ENCODE peak calls at places on chromosomes 12 and 14, in four cellular contexts. S, B, L and N are unnamed samples.

GRCh38 chr12:93020225-93020997 is 91.3 kb upstream of the EEA1 start:
- DNase-seq in S (no peak), B (peak; percentile 87), L (no peak), N (no peak)

GRCh38 chr12:43285248-43285647 is 266.8 kb downstream of the ADAMTS20 start:
- DNase-seq in S (peak; percentile 99), B (no peak), L (no peak), N (peak; percentile 30)

GRCh38 chr12:118053071-118053985 is 7.7 kb downstream of the WSB2 start:
- DNase-seq in S (no peak), B (no peak), L (no peak), N (no peak)

GRCh38 chr12:6554990-6555691 is 701 bp downstream of the IFFO1 start:
- DNase-seq in S (peak; percentile 25), B (no peak), L (no peak), N (no peak)

GRCh38 chr12:43306066-43306465 is 245.9 kb downstream of the ADAMTS20 start:
- DNase-seq in S (peak; percentile 99), B (no peak), L (no peak), N (peak; percentile 87)

GRCh38 chr12:3556716-3557115 is 65.7 kb downstream of the PRMT8 start:
- DNase-seq in S (no peak), B (peak; percentile 32), L (no peak), N (no peak)

GRCh38 chr14:105470163-105470811 is 4.3 kb upstream of the CRIP2 start:
- DNase-seq in S (no peak), B (no peak), L (no peak), N (no peak)

GRCh38 chr12:45878630-45879255 is 111.6 kb downstream of the SCAF11 start:
- DNase-seq in S (peak; percentile 8), B (no peak), L (no peak), N (no peak)

GRCh38 chr14:50734950-50735697 is 67.0 kb upstream of the SAV1 start:
- DNase-seq in S (no peak), B (no peak), L (no peak), N (no peak)

GRCh38 chr14:58784946-58785345 is 147.2 kb downstream of the DACT1 start:
- DNase-seq in S (no peak), B (no peak), L (no peak), N (no peak)

GRCh38 chr12:85823436-85824179 is 12.6 kb downstream of the RASSF9 start:
- DNase-seq in S (peak; percentile 92), B (no peak), L (no peak), N (peak; percentile 32)

GRCh38 chr14:50060871-50061663 is 55.3 kb downstream of the VCPKMT start:
- DNase-seq in S (peak; percentile 93), B (peak; percentile 76), L (no peak), N (peak; percentile 90)

GRCh38 chr14:91934554-91935285 is 12.8 kb downstream of the FBLN5 start:
- DNase-seq in S (no peak), B (no peak), L (no peak), N (no peak)

GRCh38 chr12:14950982-14951746 is 10.2 kb downstream of the ARHGDIB start:
- DNase-seq in S (peak; percentile 27), B (peak; percentile 80), L (no peak), N (peak; percentile 81)

GRCh38 chr14:95480109-95480886 is 36.2 kb downstream of the SYNE3 start:
- DNase-seq in S (no peak), B (no peak), L (no peak), N (no peak)

GRCh38 chr12:66674495-66675122 is 4.3 kb downstream of the GRIP1 start:
- DNase-seq in S (no peak), B (no peak), L (no peak), N (no peak)

GRCh38 chr14:102862154-102862772 is 60.2 kb upstream of the AMN start:
- DNase-seq in S (no peak), B (no peak), L (no peak), N (no peak)

GRCh38 chr12:45543887-45544286 is 185.6 kb upstream of the ARID2 start:
- DNase-seq in S (peak; percentile 70), B (peak; percentile 84), L (no peak), N (peak; percentile 81)

GRCh38 chr14:79011091-79011919 is 841.1 kb downstream of the NRXN3 start:
- DNase-seq in S (peak; percentile 75), B (no peak), L (no peak), N (peak; percentile 63)

GRCh38 chr14:26104686-26105085 is 493.1 kb downstream of the NOVA1 start:
- DNase-seq in S (no peak), B (no peak), L (no peak), N (no peak)

DNA sequence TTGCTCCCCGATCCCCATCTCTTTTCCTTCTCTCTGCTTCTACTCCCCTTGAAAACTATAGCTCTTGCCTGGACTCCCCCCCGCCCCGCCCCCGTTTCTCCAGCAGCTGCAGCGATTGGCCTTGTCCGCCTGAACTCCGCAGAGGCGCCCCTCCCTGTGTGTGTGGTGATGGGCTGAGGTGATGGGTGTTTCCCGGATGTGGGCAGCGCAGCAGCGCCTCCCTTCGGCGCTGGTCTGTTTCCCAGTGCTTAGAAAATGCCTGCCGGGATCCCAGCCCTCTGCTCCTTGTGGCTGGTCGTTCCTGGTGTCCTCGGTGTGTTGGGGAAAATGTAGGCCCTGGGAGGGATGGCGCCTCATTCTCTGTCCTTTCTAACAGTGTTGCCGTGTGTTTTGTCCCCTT is 43.3 kb downstream of the GALNT8 start:
- DNase-seq in S (no peak), B (peak; percentile 99), L (no peak), N (no peak)
- TF ChIP-seq CTCF in S (peak; percentile 17), B (peak; percentile 96), L (no peak), N (no peak)

GRCh38 chr12:32895688-32896437 is 714 bp downstream of the PKP2 start:
- DNase-seq in S (no peak), B (peak; percentile 79), L (no peak), N (peak; percentile 43)
- H3K27ac ChIP-seq in S (no peak overlapping the region), B (no peak overlapping the region), L (peak overlapping the region; percentile 75), N (peak overlapping the region; percentile 93)

GRCh38 chr12:30753233-30753632 is 1.5 kb downstream of the CAPRIN2 start:
- DNase-seq in S (peak; percentile 56), B (peak; percentile 84), L (no peak), N (peak; percentile 48)

GRCh38 chr12:30754383-30754749 is 385 bp downstream of the CAPRIN2 start:
- DNase-seq in S (no peak), B (no peak), L (no peak), N (no peak)

GRCh38 chr12:30753761-30754382 is 879 bp downstream of the CAPRIN2 start:
- DNase-seq in S (peak; percentile 56), B (no peak), L (no peak), N (peak; percentile 20)

GRCh38 chr12:30754750-30755394 is at the start of gene CAPRIN2:
- DNase-seq in S (peak; percentile 96), B (peak; percentile 100), L (peak; percentile 85), N (peak; percentile 87)

DNA sequence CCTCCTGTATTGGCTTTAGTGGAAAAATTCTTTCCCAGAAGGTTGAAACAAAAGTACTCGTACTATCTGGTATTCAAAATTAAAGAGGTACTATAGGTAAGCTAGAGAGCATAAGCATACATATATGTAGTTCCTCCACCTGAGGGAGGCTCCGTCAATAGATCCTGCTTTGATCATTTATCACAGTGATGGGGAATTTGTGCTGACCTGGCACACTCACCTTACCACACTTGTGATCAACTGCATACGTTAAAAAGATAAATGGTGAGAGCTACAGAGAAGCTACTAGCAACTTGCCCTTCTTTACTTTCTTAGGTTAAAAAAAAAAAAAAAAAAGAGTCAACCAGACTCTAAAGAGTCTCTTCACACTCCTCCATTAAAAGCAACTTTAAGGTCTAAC is 2.5 kb downstream of the CAPRIN2 start:
- DNase-seq in S (no peak), B (no peak), L (no peak), N (no peak)
- TF ChIP-seq CTCF in S (no peak), B (no peak), L (no peak), N (no peak)

GRCh38 chr12:124420041-124420765 is 125.3 kb downstream of the RFLNA start:
- DNase-seq in S (no peak), B (no peak), L (no peak), N (no peak)

GRCh38 chr12:124416516-124417395 is 121.9 kb downstream of the RFLNA start:
- DNase-seq in S (no peak), B (no peak), L (no peak), N (no peak)

GRCh38 chr12:124418156-124418555 is 123.3 kb downstream of the RFLNA start:
- DNase-seq in S (no peak), B (no peak), L (no peak), N (no peak)

GRCh38 chr12:124419292-124420040 is 124.6 kb downstream of the RFLNA start:
- DNase-seq in S (no peak), B (no peak), L (no peak), N (no peak)

GRCh38 chr12:124418791-124419190 is 123.9 kb downstream of the RFLNA start:
- DNase-seq in S (no peak), B (no peak), L (no peak), N (no peak)
- H3K27ac ChIP-seq in S (peak overlapping the region; percentile 75), B (no peak overlapping the region), L (no peak overlapping the region), N (peak overlapping the region; percentile 33)

DNA sequence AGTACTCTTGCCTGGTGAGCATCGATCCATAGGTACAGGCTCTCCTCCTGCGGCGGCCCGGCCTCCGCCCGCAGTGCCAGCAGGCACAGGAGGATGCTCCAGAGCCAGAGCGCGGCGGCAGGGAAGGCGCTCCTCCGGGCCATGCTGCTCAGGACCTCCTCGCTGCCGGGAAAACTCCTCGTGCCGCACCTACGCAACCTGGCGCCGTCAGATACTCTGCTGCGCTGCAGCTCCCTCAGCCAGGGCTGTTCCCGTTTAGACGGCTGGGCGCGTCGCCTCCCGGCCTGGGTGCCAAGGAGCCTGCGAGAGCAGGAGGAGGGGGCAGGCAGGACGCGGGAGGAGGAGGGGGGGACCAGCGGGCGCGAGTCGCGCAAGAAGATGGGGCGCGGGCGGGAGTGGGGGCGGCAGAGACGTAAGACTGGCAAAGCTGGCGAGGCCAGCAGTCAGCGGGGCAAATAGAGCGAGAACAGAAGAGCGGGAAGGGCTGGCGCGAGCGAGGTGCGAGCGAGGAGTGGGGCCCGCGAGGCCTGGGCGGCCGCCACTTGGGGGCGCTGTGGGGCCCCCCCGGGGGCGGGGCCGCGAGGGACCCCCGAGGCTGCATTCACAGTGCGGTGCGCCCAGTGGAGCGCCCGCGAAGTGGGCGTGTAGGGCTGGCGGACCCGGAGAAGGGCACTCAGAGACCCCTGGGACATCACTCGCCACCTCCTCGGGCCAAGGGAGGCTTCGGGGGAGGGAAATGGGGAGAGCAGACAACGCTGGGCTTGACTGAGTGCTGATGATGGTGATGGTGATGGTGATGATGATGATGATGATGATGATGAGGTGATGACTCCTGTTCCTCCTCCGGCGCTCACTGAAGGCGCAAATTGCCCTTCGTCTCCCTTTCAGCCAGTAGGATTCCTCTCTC is at the start of gene WIF1:
- DNase-seq in S (peak; percentile 8), B (peak; percentile 94), L (no peak), N (peak; percentile 8)
- TF ChIP-seq CTCF in S (no peak), B (peak; percentile 83), L (peak; percentile 6), N (peak; percentile 35)

DNA sequence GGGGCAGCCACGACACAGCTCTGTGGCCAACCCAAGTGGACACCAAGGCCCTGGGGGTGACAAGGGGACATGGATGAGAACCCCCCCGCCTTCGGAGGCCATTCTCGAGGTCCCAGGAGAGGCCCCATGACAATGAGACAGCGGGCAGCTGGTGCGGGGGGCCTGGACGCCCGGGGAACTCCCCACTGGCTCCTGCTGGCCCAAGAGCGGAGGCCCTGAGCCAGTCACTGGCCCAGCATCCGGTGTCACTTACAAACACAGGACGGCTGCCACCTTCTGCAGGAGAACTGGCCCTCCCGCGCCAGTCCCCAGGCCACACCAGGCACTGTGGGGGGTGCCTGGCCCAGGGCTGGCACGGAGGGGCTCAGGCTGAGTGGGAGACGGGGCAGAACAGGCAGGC is 51.4 kb downstream of the NCOR2 start:
- DNase-seq in S (no peak), B (no peak), L (no peak), N (no peak)
- H3K27ac ChIP-seq in S (no peak overlapping the region), B (no peak overlapping the region), L (peak overlapping the region; percentile 88), N (peak overlapping the region; percentile 100)

GRCh38 chr14:69423279-69423678 is 24.8 kb downstream of the SLC39A9 start:
- DNase-seq in S (peak; percentile 50), B (no peak), L (no peak), N (no peak)
- TF ChIP-seq CTCF in S (no peak), B (no peak), L (no peak), N (no peak)